ENCODE peak calls at places on chromosomes 1 and 21, in eight cellular contexts. T is Calu3, K is fibroblast of pulmonary artery, F is cardiac muscle cell, Q is nephron progenitor cell, E is dorsolateral prefrontal cortex, S is osteocyte, R is glutamatergic neuron. U is an unnamed sample.
A peak's percentile ranks its signal among the peaks of the same experiment; 100 is the strongest.

GRCh38 chr1:204591473-204592090 is 75.4 kb downstream of the MDM4 start:
- DNase-seq in T (peak; percentile 21), K (peak; percentile 29), F (no peak), Q (no peak), E (no peak), S (no peak), R (no peak), U (no peak)

GRCh38 chr1:26581287-26581651 is 51.7 kb downstream of the RPS6KA1 start:
- DNase-seq in T (no peak), K (no peak), F (no peak), Q (no peak), E (no peak), S (no peak), R (no peak), U (no peak)

GRCh38 chr21:46051821-46052675 is 45.9 kb upstream of the COL6A2 start:
- DNase-seq in T (no peak), K (no peak), F (no peak), Q (no peak), E (no peak), S (peak; percentile 79), R (no peak), U (no peak)

GRCh38 chr1:56513095-56513494 is 66.3 kb downstream of the PLPP3 start:
- DNase-seq in T (no peak), K (peak; percentile 66), F (no peak), Q (no peak), E (no peak), S (no peak), R (no peak), U (no peak)

GRCh38 chr1:67948155-67949075 is 102.0 kb downstream of the DIRAS3 start:
- DNase-seq in T (no peak), K (peak; percentile 64), F (no peak), Q (no peak), E (no peak), S (no peak), R (no peak), U (no peak)

GRCh38 chr1:31302749-31303441 is 6.1 kb downstream of the ZCCHC17 start:
- DNase-seq in T (no peak), K (peak; percentile 45), F (no peak), Q (no peak), E (no peak), S (no peak), R (no peak), U (no peak)

GRCh38 chr1:178942285-178943218 is 71.7 kb upstream of the ANGPTL1 start:
- DNase-seq in T (no peak), K (peak; percentile 56), F (no peak), Q (no peak), E (no peak), S (no peak), R (no peak), U (no peak)

GRCh38 chr1:168609133-168609715 is 32.8 kb downstream of the XCL1 start:
- DNase-seq in T (no peak), K (peak; percentile 67), F (peak; percentile 36), Q (peak; percentile 46), E (peak; percentile 75), S (no peak), R (no peak), U (no peak)

GRCh38 chr1:43985984-43986595 is 5.3 kb upstream of the CCDC24 start:
- DNase-seq in T (no peak), K (no peak), F (no peak), Q (no peak), E (no peak), S (no peak), R (no peak), U (no peak)

GRCh38 chr1:39788758-39789570 is at the start of gene BMP8B:
- DNase-seq in T (peak; percentile 78), K (no peak), F (peak; percentile 41), Q (peak; percentile 48), E (peak; percentile 66), S (no peak), R (peak; percentile 48), U (no peak)

GRCh38 chr1:234001817-234002216 is 97.3 kb downstream of the SLC35F3 start:
- DNase-seq in T (no peak), K (no peak), F (no peak), Q (no peak), E (no peak), S (no peak), R (no peak), U (no peak)

GRCh38 chr1:204979306-204979705 is 63.7 kb upstream of the CNTN2 start:
- DNase-seq in T (no peak), K (no peak), F (no peak), Q (no peak), E (peak; percentile 33), S (no peak), R (no peak), U (no peak)

GRCh38 chr1:192530254-192530653 is 45.3 kb upstream of the RGS1 start:
- DNase-seq in T (no peak), K (peak; percentile 57), F (no peak), Q (no peak), E (no peak), S (no peak), R (no peak), U (no peak)

GRCh38 chr1:206907304-206907991 is 10.2 kb downstream of the IL24 start:
- DNase-seq in T (peak; percentile 35), K (no peak), F (peak; percentile 71), Q (peak; percentile 40), E (no peak), S (no peak), R (peak; percentile 68), U (no peak)

GRCh38 chr1:50047916-50048694 is 24.4 kb upstream of the AGBL4 start:
- DNase-seq in T (no peak), K (no peak), F (peak; percentile 1), Q (peak; percentile 10), E (peak; percentile 62), S (no peak), R (peak; percentile 89), U (peak; percentile 80)

GRCh38 chr1:54806931-54807611 is 5.9 kb upstream of the TTC22 start:
- DNase-seq in T (peak; percentile 50), K (no peak), F (no peak), Q (no peak), E (no peak), S (peak; percentile 76), R (no peak), U (no peak)

GRCh38 chr1:23522244-23523013 is 8.6 kb downstream of the E2F2 start:
- DNase-seq in T (no peak), K (peak; percentile 21), F (no peak), Q (no peak), E (no peak), S (no peak), R (no peak), U (no peak)

GRCh38 chr1:182677393-182678098 is 6.8 kb downstream of the RGS8 start:
- DNase-seq in T (no peak), K (no peak), F (no peak), Q (no peak), E (no peak), S (no peak), R (no peak), U (no peak)

GRCh38 chr1:175262646-175263045 is 70.1 kb upstream of the KIAA0040 start:
- DNase-seq in T (no peak), K (peak; percentile 11), F (no peak), Q (no peak), E (no peak), S (no peak), R (no peak), U (no peak)

GRCh38 chr1:107883562-107883961 is 81.4 kb downstream of the VAV3 start:
- DNase-seq in T (no peak), K (peak; percentile 21), F (peak; percentile 74), Q (no peak), E (no peak), S (no peak), R (no peak), U (no peak)

DNA sequence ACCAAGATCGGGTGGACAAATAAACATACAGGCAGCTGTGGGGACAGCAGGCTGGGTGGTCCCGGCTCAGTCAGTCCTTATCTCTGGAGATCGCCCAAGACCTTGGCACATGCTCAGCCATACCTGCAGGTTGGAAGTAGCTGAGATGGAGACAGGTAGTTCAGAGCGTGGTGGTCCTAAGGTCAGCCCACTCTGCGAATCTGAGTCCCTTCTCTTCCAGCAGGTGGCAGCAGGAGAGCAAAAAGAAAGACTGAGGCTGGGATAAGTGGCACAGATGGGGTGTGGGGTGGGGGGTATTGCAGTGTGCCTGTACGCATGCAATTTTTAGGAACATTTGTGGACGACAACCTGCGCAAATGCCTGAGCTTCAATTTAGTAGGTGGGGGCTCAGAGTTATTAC is 104.9 kb downstream of the TENT5C start:
- DNase-seq in T (no peak), K (no peak), F (no peak), Q (no peak), E (no peak), S (no peak), R (no peak), U (no peak)
- TF ChIP-seq CTCF in T (peak; percentile 16), K (peak; percentile 50), F (peak; percentile 42), Q (no peak), E (no peak), S (peak; percentile 24), R (peak; percentile 21), U (peak; percentile 57)

GRCh38 chr1:209076688-209077087 is 506.8 kb upstream of the CAMK1G start:
- DNase-seq in T (no peak), K (no peak), F (no peak), Q (no peak), E (no peak), S (no peak), R (no peak), U (no peak)
- TF ChIP-seq CTCF in T (no peak), K (no peak), F (no peak), Q (no peak), E (no peak), S (peak; percentile 37), R (no peak), U (peak; percentile 38)

GRCh38 chr1:14598498-14599172 is at the start of gene KAZN:
- DNase-seq in T (peak; percentile 2), K (no peak), F (peak; percentile 87), Q (peak; percentile 84), E (peak; percentile 66), S (no peak), R (peak; percentile 81), U (no peak)
- TF ChIP-seq CTCF in T (no peak), K (no peak), F (no peak), Q (no peak), E (no peak), S (peak; percentile 22), R (peak; percentile 24), U (peak; percentile 34)

GRCh38 chr1:241412646-241413045 is 55.6 kb upstream of the RGS7 start:
- DNase-seq in T (no peak), K (no peak), F (no peak), Q (no peak), E (no peak), S (no peak), R (no peak), U (no peak)

GRCh38 chr1:241411056-241411775 is 54.2 kb upstream of the RGS7 start:
- DNase-seq in T (no peak), K (no peak), F (no peak), Q (no peak), E (no peak), S (no peak), R (no peak), U (no peak)

GRCh38 chr1:241411776-241412338 is 54.9 kb upstream of the RGS7 start:
- DNase-seq in T (no peak), K (no peak), F (no peak), Q (no peak), E (no peak), S (no peak), R (no peak), U (no peak)

GRCh38 chr1:241406421-241406820 is 49.4 kb upstream of the RGS7 start:
- DNase-seq in T (no peak), K (no peak), F (no peak), Q (no peak), E (no peak), S (no peak), R (no peak), U (no peak)

GRCh38 chr1:241408170-241408569 is 51.2 kb upstream of the RGS7 start:
- DNase-seq in T (peak; percentile 18), K (peak; percentile 27), F (no peak), Q (no peak), E (no peak), S (no peak), R (no peak), U (no peak)
- TF ChIP-seq CTCF in T (peak; percentile 17), K (no peak), F (no peak), Q (no peak), E (no peak), S (peak; percentile 59), R (no peak), U (peak; percentile 76)